ENCODE peak calls at places on chromosomes 2 and 18, in six cellular contexts. F is K562, B is GM12878, V is sigmoid colon, L is A549, K is tibial nerve. Y is an unnamed sample.

GRCh38 chr2:219608399-219608964 is 10.8 kb downstream of the STK11IP start:
- DNase-seq in F (no peak), B (no peak), V (no peak), L (no peak), K (no peak), Y (no peak)

GRCh38 chr2:71609958-71610357 is 156.6 kb downstream of the DYSF start:
- DNase-seq in F (peak), B (no peak), V (peak), L (peak), K (no peak), Y (no peak)

GRCh38 chr2:3665886-3666612 is 8.0 kb downstream of the ALLC start:
- DNase-seq in F (no peak), B (no peak), V (no peak), L (no peak), K (no peak), Y (peak)

GRCh38 chr2:120767486-120768005 is 31.9 kb downstream of the GLI2 start:
- DNase-seq in F (no peak), B (no peak), V (peak), L (no peak), K (peak), Y (no peak)

GRCh38 chr2:224870341-224870740 is 154.2 kb upstream of the CCDC195 start:
- DNase-seq in F (no peak), B (no peak), V (no peak), L (no peak), K (no peak), Y (no peak)

GRCh38 chr2:196702641-196703040 is 63.1 kb downstream of the CCDC150 start:
- DNase-seq in F (no peak), B (no peak), V (no peak), L (no peak), K (no peak), Y (no peak)

GRCh38 chr2:168727904-168728470 is 74.5 kb upstream of the NOSTRIN start:
- DNase-seq in F (no peak), B (no peak), V (no peak), L (no peak), K (no peak), Y (no peak)

GRCh38 chr18:61831071-61831470 is 61.7 kb downstream of the RNF152 start:
- DNase-seq in F (no peak), B (no peak), V (no peak), L (no peak), K (no peak), Y (no peak)

GRCh38 chr2:113795405-113795920 is 39.0 kb upstream of the SLC35F5 start:
- DNase-seq in F (no peak), B (no peak), V (no peak), L (no peak), K (no peak), Y (no peak)

GRCh38 chr18:54671291-54671881 is 80.3 kb downstream of the DYNAP start:
- DNase-seq in F (peak), B (no peak), V (no peak), L (peak), K (no peak), Y (no peak)

GRCh38 chr2:38654495-38655381 is 11.2 kb upstream of the GALM start:
- DNase-seq in F (no peak), B (no peak), V (no peak), L (no peak), K (no peak), Y (no peak)

GRCh38 chr2:167508709-167509108 is 620.4 kb downstream of the XIRP2 start:
- DNase-seq in F (no peak), B (no peak), V (no peak), L (no peak), K (no peak), Y (no peak)

GRCh38 chr2:217386041-217386440 is 526.2 kb upstream of the TNP1 start:
- DNase-seq in F (no peak), B (no peak), V (no peak), L (no peak), K (no peak), Y (no peak)

GRCh38 chr2:197273485-197273884 is 37.1 kb downstream of the ANKRD44 start:
- DNase-seq in F (no peak), B (no peak), V (no peak), L (no peak), K (no peak), Y (no peak)

GRCh38 chr2:112833532-112833931 is 3.0 kb downstream of the IL1B start:
- DNase-seq in F (no peak), B (no peak), V (no peak), L (no peak), K (no peak), Y (no peak)

GRCh38 chr2:26765475-26766200 is 1.6 kb downstream of the SLC35F6 start:
- DNase-seq in F (no peak), B (no peak), V (no peak), L (no peak), K (no peak), Y (no peak)

DNA sequence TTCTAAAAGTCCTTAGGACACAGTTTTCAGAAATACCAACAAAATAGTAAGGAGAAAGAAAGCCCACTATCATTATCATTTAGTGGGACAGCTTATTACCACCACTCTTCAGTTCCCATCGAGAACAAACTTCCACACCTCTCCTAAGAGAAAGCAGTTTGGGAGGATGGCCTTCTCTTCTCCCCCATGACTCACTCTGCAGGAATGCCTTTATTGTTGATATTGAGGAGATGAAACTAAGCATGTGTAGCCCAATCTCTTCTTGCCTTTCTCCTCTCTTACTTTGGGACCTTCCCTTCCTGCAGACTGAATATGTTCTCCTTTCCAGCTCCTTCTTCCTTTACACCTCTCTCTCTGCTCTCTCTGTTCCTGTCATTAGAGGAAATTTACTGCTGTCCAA is 30.0 kb upstream of the ERMN start:
- DNase-seq in F (no peak), B (no peak), V (no peak), L (no peak), K (no peak), Y (no peak)
- TF ChIP-seq EP300 in F (no peak), B (no peak), V (no peak), L (no peak), K (no peak), Y (no peak)

GRCh38 chr18:38174173-38174572 is 608.6 kb upstream of the CELF4 start:
- DNase-seq in F (no peak), B (no peak), V (no peak), L (no peak), K (no peak), Y (no peak)

GRCh38 chr18:38170845-38171244 is 605.2 kb upstream of the CELF4 start:
- DNase-seq in F (no peak), B (no peak), V (no peak), L (no peak), K (no peak), Y (no peak)

GRCh38 chr18:38174594-38174993 is 609.0 kb upstream of the CELF4 start:
- DNase-seq in F (no peak), B (no peak), V (no peak), L (no peak), K (no peak), Y (no peak)
- TF ChIP-seq EP300 in F (no peak), B (no peak), V (no peak), L (no peak), K (no peak), Y (no peak)

DNA sequence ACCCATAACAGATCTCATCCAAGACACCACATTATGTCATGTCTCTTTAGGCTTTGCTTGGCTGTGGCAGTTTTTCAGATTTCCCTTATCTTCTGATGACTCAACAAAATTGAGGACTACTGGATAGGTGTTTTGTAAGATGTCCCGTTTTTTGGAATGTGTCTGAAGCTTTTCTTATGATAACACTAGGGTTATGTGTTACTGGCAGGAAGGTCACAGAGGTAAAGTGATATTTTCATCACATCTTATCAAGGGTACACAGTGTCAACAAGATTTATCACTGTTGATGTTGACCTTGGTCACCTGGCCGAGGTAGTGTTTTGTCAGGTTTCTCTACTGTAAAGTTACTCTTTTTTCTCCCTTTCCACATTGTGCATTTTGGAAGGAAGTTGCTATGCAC is 44.8 kb upstream of the UPP2 start:
- DNase-seq in F (no peak), B (no peak), V (no peak), L (no peak), K (no peak), Y (no peak)
- TF ChIP-seq EP300 in F (peak), B (no peak), V (no peak), L (no peak), K (no peak), Y (no peak)

GRCh38 chr18:49500136-49500921 is 13.3 kb upstream of the C18orf32 start:
- DNase-seq in F (no peak), B (no peak), V (no peak), L (no peak), K (no peak), Y (no peak)
- TF ChIP-seq EP300 in F (no peak), B (no peak), V (no peak), L (no peak), K (no peak), Y (no peak)

DNA sequence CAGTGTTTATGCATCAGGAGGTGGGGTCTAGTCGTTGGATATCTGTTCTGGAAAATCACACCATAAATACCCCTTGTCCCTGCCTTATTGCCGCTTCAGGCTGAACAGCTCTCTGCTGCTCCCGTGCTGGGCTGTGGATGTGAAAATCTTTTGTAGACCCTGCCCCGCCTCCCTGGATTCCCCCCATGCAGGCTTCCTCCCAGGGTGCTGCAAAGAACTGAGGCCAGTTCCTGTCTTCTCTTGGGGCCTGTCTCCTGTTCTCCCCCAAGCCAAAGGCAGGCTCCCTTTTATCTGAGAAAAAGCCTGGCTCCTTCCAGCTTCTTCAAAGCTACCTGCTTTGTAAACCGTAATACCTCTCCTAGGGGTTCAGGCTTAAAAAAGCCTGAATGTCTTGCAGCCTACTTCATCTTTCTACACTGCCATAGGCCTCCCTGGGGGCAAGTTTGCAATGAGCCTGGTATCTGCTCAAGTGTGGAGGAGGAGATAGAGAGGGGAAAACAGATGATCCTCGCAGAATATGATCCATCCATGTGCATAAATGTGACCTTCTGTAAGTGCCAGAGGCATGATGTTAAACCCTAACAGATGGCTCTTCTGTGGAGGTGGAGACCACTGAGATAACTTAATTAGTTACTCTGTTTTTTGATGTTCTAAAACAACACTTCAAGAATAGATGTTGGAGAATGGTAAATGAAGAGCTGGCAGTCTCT is 55.3 kb downstream of the VWA3B start:
- DNase-seq in F (no peak), B (no peak), V (no peak), L (no peak), K (no peak), Y (no peak)
- TF ChIP-seq EP300 in F (no peak), B (no peak), V (no peak), L (no peak), K (no peak), Y (no peak)

Y was measured in esophagus muscularis mucosa.